ENCODE peak calls at places on chromosome 1, in four cellular contexts. F is iPS DF 6.9, Y is neural progenitor cell, U is HCEC 1CT. P is an unnamed sample.
A peak's percentile ranks its signal among the peaks of the same experiment; 100 is the strongest.

GRCh38 chr1:47621977-47622376 is 184.1 kb downstream of the FOXD2 start:
- DNase-seq in F (no peak), U (no peak), Y (no peak), P (no peak)

GRCh38 chr1:244254467-244254866 is 197.2 kb downstream of the ADSS2 start:
- DNase-seq in F (no peak), Y (no peak), U (no peak), P (no peak)

GRCh38 chr1:154181944-154182341 is 10.0 kb downstream of the TPM3 start:
- DNase-seq in Y (no peak), F (no peak), U (no peak), P (no peak)

GRCh38 chr1:156627313-156627880 is 8.2 kb downstream of the HAPLN2 start:
- DNase-seq in Y (peak; percentile 64), F (no peak), U (peak; percentile 43), P (no peak)

GRCh38 chr1:118012725-118013124 is 83.2 kb downstream of the WDR3 start:
- DNase-seq in U (no peak), F (no peak), Y (no peak), P (no peak)

GRCh38 chr1:26387447-26387846 is 14.9 kb upstream of the ZNF683 start:
- DNase-seq in U (peak; percentile 70), F (no peak), Y (no peak), P (no peak)

GRCh38 chr1:230031131-230031530 is 35.9 kb upstream of the GALNT2 start:
- DNase-seq in Y (no peak), F (no peak), U (peak; percentile 14), P (peak; percentile 15)

GRCh38 chr1:5734996-5735395 is 257.2 kb downstream of the NPHP4 start:
- DNase-seq in F (no peak), U (no peak), Y (no peak), P (no peak)

GRCh38 chr1:214506972-214507431 is 44.4 kb downstream of the PTPN14 start:
- DNase-seq in F (no peak), U (no peak), Y (peak; percentile 52), P (no peak)

GRCh38 chr1:239233626-239234025 is 152.7 kb upstream of the CHRM3 start:
- DNase-seq in F (no peak), U (no peak), Y (no peak), P (no peak)

GRCh38 chr1:31891280-31891679 is 46.9 kb downstream of the PTP4A2 start:
- DNase-seq in Y (no peak), F (no peak), U (no peak), P (no peak)

GRCh38 chr1:197850042-197850441 is 52.4 kb upstream of the C1orf53 start:
- DNase-seq in Y (no peak), U (no peak), F (no peak), P (no peak)

GRCh38 chr1:26263212-26263611 is 16.7 kb upstream of the SH3BGRL3 start:
- DNase-seq in U (no peak), F (no peak), Y (no peak), P (no peak)

GRCh38 chr1:225777058-225777582 is 506 bp upstream of the SRP9 start:
- DNase-seq in F (no peak), Y (no peak), U (no peak), P (no peak)

GRCh38 chr1:175207971-175208370 is 15.4 kb upstream of the KIAA0040 start:
- DNase-seq in U (no peak), F (no peak), Y (no peak), P (no peak)

GRCh38 chr1:186574951-186575747 is 105.1 kb downstream of the PTGS2 start:
- DNase-seq in Y (no peak), F (no peak), U (peak; percentile 34), P (no peak)

P was measured in T-helper 1 cell.